ENCODE peak calls at places on chromosomes 4 and X, in four cellular contexts. One of them, this sample, is unnamed.

GRCh38 chr4:69092190-69092589 is 4.1 kb upstream of the UGT2B7 start:
- DNase-seq in K562: no peak
- DNase-seq in HL-60: no peak
- DNase-seq in GM12878: no peak
- DNase-seq in this sample: no peak

GRCh38 chr4:155187989-155188388 is 20.4 kb upstream of the NPY2R start:
- DNase-seq in K562: no peak
- DNase-seq in HL-60: no peak
- DNase-seq in GM12878: no peak
- DNase-seq in this sample: no peak

GRCh38 chr4:122772311-122772710 is 39.8 kb downstream of the BBS12 start:
- DNase-seq in K562: no peak
- DNase-seq in HL-60: no peak
- DNase-seq in GM12878: no peak
- DNase-seq in this sample: no peak

GRCh38 chr4:53908661-53909078 is 155.7 kb downstream of the CHIC2 start:
- DNase-seq in K562: peak
- DNase-seq in HL-60: peak
- DNase-seq in GM12878: peak
- DNase-seq in this sample: no peak

GRCh38 chrX:20244936-20245335 is 21.8 kb downstream of the RPS6KA3 start:
- DNase-seq in K562: no peak
- DNase-seq in HL-60: no peak
- DNase-seq in GM12878: no peak
- DNase-seq in this sample: no peak

GRCh38 chr4:2060578-2061207 is 1.6 kb downstream of the NAT8L start:
- DNase-seq in K562: no peak
- DNase-seq in HL-60: no peak
- DNase-seq in GM12878: no peak
- DNase-seq in this sample: no peak

GRCh38 chr4:104490096-104490769 is 4.5 kb downstream of the CXXC4 start:
- DNase-seq in K562: no peak
- DNase-seq in HL-60: no peak
- DNase-seq in GM12878: peak
- DNase-seq in this sample: no peak

GRCh38 chr4:149292422-149293055 is 523.1 kb downstream of the IQCM start:
- DNase-seq in K562: no peak
- DNase-seq in HL-60: no peak
- DNase-seq in GM12878: no peak
- DNase-seq in this sample: no peak

GRCh38 chr4:7161721-7162214 is 30.6 kb upstream of the SORCS2 start:
- DNase-seq in K562: no peak
- DNase-seq in HL-60: no peak
- DNase-seq in GM12878: no peak
- DNase-seq in this sample: no peak
- TF ChIP-seq SPI1 in K562: no peak
- TF ChIP-seq SPI1 in HL-60: no peak
- TF ChIP-seq SPI1 in GM12878: no peak
- TF ChIP-seq SPI1 in this sample: no peak

DNA sequence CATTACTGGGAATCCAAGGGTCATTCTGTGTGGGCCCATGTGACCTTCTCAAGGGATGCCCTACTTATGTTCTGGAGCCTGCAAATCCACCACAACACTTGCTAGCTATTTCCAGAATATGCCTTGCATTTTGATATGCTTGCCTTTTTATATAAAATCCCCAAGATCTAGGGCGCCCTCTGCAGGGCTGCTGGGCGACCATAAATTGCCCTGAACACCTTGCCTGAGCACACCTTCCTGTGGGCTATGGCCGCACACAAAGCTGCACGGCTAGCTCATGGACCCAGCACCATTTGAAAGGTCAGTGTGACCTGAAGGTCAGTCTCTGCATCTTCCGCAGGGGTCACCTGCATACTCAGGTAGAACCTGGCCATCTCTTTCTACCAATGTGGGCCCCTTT is 311.7 kb downstream of the NLGN4X start:
- DNase-seq in K562: no peak
- DNase-seq in HL-60: peak
- DNase-seq in GM12878: no peak
- DNase-seq in this sample: no peak
- TF ChIP-seq SPI1 in K562: no peak
- TF ChIP-seq SPI1 in HL-60: no peak
- TF ChIP-seq SPI1 in GM12878: no peak
- TF ChIP-seq SPI1 in this sample: no peak

GRCh38 chrX:115490814-115491213 is 70.2 kb upstream of the PLS3 start:
- DNase-seq in K562: no peak
- DNase-seq in HL-60: no peak
- DNase-seq in GM12878: no peak
- DNase-seq in this sample: no peak

GRCh38 chrX:115493015-115493414 is 68.0 kb upstream of the PLS3 start:
- DNase-seq in K562: no peak
- DNase-seq in HL-60: no peak
- DNase-seq in GM12878: no peak
- DNase-seq in this sample: no peak

GRCh38 chrX:115491766-115492165 is 69.2 kb upstream of the PLS3 start:
- DNase-seq in K562: no peak
- DNase-seq in HL-60: no peak
- DNase-seq in GM12878: no peak
- DNase-seq in this sample: no peak

GRCh38 chrX:115499112-115499805 is 61.7 kb upstream of the PLS3 start:
- DNase-seq in K562: no peak
- DNase-seq in HL-60: no peak
- DNase-seq in GM12878: no peak
- DNase-seq in this sample: no peak

GRCh38 chrX:115494133-115494532 is 66.8 kb upstream of the PLS3 start:
- DNase-seq in K562: no peak
- DNase-seq in HL-60: no peak
- DNase-seq in GM12878: no peak
- DNase-seq in this sample: no peak
- TF ChIP-seq SPI1 in K562: no peak
- TF ChIP-seq SPI1 in HL-60: no peak
- TF ChIP-seq SPI1 in GM12878: no peak
- TF ChIP-seq SPI1 in this sample: no peak

GRCh38 chrX:154334496-154334895 is 38.9 kb downstream of the TKTL1 start:
- DNase-seq in K562: no peak
- DNase-seq in HL-60: no peak
- DNase-seq in GM12878: no peak
- DNase-seq in this sample: no peak
- TF ChIP-seq SPI1 in K562: no peak
- TF ChIP-seq SPI1 in HL-60: no peak
- TF ChIP-seq SPI1 in GM12878: no peak
- TF ChIP-seq SPI1 in this sample: no peak

DNA sequence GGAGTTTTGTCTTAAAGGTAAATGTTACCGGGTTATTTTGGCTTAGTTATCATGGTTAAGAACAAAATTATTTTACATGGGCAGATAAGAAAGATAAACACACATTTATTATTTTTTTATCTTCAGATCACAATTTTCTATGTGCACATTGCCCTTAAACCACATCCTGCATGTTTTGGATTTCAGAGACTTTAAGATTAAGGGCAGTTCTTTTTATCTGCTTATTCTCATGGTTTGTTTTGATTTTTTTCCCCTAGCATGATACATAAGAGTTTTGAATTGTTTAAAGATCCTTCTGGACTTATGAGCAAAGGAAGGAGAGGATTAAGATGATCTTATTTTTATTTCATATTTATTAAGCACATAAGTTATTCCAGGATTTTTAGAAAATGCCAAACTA is 190.1 kb upstream of the BMP3 start:
- DNase-seq in K562: no peak
- DNase-seq in HL-60: no peak
- DNase-seq in GM12878: no peak
- DNase-seq in this sample: no peak
- TF ChIP-seq SPI1 in K562: no peak
- TF ChIP-seq SPI1 in HL-60: no peak
- TF ChIP-seq SPI1 in GM12878: no peak
- TF ChIP-seq SPI1 in this sample: no peak

GRCh38 chr4:173837517-173837916 is 307.5 kb upstream of the HAND2 start:
- DNase-seq in K562: no peak
- DNase-seq in HL-60: no peak
- DNase-seq in GM12878: no peak
- DNase-seq in this sample: no peak

GRCh38 chr4:173834151-173834550 is 304.1 kb upstream of the HAND2 start:
- DNase-seq in K562: no peak
- DNase-seq in HL-60: no peak
- DNase-seq in GM12878: no peak
- DNase-seq in this sample: no peak

DNA sequence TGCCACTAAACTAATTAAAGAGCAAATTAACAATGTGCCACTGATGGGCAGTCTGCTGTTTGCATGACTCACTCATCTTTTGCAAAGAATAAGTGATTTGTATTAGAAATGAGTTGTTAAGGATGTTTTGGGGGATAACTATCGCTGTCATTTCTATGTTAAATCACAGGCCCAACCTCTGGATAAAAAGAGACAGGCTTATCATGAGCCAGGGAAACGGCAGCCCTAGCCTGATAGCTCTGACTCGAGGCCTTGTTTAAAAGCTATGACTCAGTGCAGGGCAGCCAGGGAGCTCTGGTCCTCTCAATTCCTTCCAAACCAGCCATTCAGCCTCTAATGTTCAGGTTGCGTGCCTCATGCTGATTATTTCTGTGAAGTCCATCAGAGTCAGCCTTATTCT is 305.8 kb upstream of the HAND2 start:
- DNase-seq in K562: no peak
- DNase-seq in HL-60: no peak
- DNase-seq in GM12878: no peak
- DNase-seq in this sample: no peak
- TF ChIP-seq SPI1 in K562: no peak
- TF ChIP-seq SPI1 in HL-60: no peak
- TF ChIP-seq SPI1 in GM12878: no peak
- TF ChIP-seq SPI1 in this sample: no peak

DNA sequence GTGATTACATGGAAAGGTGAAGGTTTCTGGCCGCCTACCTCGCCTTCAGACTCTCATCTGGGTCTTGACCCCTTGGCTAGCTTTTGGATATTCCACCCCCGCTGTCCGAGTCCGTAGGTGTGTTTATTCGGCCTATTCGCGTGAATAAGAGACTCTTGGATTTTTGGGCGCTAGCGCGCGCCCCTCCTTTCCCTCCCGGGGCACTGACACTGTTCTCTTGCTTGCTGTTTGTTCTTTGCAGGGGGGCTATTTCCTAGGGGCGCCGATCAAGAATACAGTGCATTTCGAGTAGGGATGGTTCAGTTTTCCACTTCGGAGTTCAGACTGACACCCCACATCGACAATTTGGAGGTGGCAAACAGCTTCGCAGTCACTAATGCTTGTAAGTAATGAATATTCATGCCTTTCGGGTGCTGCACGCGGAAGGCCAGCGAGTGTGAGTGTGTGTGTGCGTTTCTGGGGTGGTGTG is 932 bp downstream of the GRIA2 start:
- DNase-seq in K562: no peak
- DNase-seq in HL-60: no peak
- DNase-seq in GM12878: no peak
- DNase-seq in this sample: no peak
- TF ChIP-seq SPI1 in K562: no peak
- TF ChIP-seq SPI1 in HL-60: no peak
- TF ChIP-seq SPI1 in GM12878: no peak
- TF ChIP-seq SPI1 in this sample: no peak

This sample was measured in GM12891.